ENCODE peak calls at places on chromosomes 3 and 15, in five cellular contexts. One of them, this sample, is unnamed.

GRCh38 chr3:64796597-64796996 is 108.8 kb upstream of the ADAMTS9 start:
- DNase-seq in GM12878: no peak
- DNase-seq in GM12891: no peak
- DNase-seq in K562: no peak
- DNase-seq in H1: no peak
- DNase-seq in this sample: no peak

GRCh38 chr3:9932535-9932842 is 1.1 kb upstream of the CRELD1 start:
- DNase-seq in GM12878: no peak
- DNase-seq in GM12891: no peak
- DNase-seq in K562: no peak
- DNase-seq in H1: no peak
- DNase-seq in this sample: no peak

GRCh38 chr15:94582368-94582767 is 351.0 kb downstream of the MCTP2 start:
- DNase-seq in GM12878: peak
- DNase-seq in GM12891: no peak
- DNase-seq in K562: peak
- DNase-seq in H1: peak
- DNase-seq in this sample: no peak

GRCh38 chr3:25724948-25725645 is 58.1 kb downstream of the NGLY1 start:
- DNase-seq in GM12878: no peak
- DNase-seq in GM12891: no peak
- DNase-seq in K562: no peak
- DNase-seq in H1: no peak
- DNase-seq in this sample: no peak

GRCh38 chr3:183906234-183906921 is 21.7 kb upstream of the PARL start:
- DNase-seq in GM12878: no peak
- DNase-seq in GM12891: no peak
- DNase-seq in K562: no peak
- DNase-seq in H1: no peak
- DNase-seq in this sample: no peak

GRCh38 chr3:149471991-149472390 is 2.5 kb upstream of the TM4SF4 start:
- DNase-seq in GM12878: no peak
- DNase-seq in GM12891: no peak
- DNase-seq in K562: no peak
- DNase-seq in H1: no peak
- DNase-seq in this sample: no peak

GRCh38 chr15:43256341-43256740 is 10.4 kb downstream of the TGM5 start:
- DNase-seq in GM12878: no peak
- DNase-seq in GM12891: no peak
- DNase-seq in K562: no peak
- DNase-seq in H1: no peak
- DNase-seq in this sample: no peak

GRCh38 chr15:34065941-34066340 is 26.9 kb upstream of the AVEN start:
- DNase-seq in GM12878: no peak
- DNase-seq in GM12891: no peak
- DNase-seq in K562: no peak
- DNase-seq in H1: no peak
- DNase-seq in this sample: no peak

GRCh38 chr3:115627180-115628074 is 4.1 kb downstream of the GAP43 start:
- DNase-seq in GM12878: no peak
- DNase-seq in GM12891: no peak
- DNase-seq in K562: no peak
- DNase-seq in H1: no peak
- DNase-seq in this sample: no peak

GRCh38 chr15:82810061-82810862 is 834 bp downstream of the WHAMM start:
- DNase-seq in GM12878: no peak
- DNase-seq in GM12891: no peak
- DNase-seq in K562: peak
- DNase-seq in H1: peak
- DNase-seq in this sample: no peak

GRCh38 chr15:82809308-82810060 is at the start of gene WHAMM:
- DNase-seq in GM12878: peak
- DNase-seq in GM12891: peak
- DNase-seq in K562: peak
- DNase-seq in H1: peak
- DNase-seq in this sample: peak

GRCh38 chr15:82812994-82813393 is 3.6 kb downstream of the WHAMM start:
- DNase-seq in GM12878: no peak
- DNase-seq in GM12891: no peak
- DNase-seq in K562: no peak
- DNase-seq in H1: no peak
- DNase-seq in this sample: no peak

GRCh38 chr15:82808634-82809041 is 790 bp upstream of the WHAMM start:
- DNase-seq in GM12878: no peak
- DNase-seq in GM12891: no peak
- DNase-seq in K562: no peak
- DNase-seq in H1: peak
- DNase-seq in this sample: no peak

GRCh38 chr15:82810863-82811421 is 1.5 kb downstream of the WHAMM start:
- DNase-seq in GM12878: peak
- DNase-seq in GM12891: no peak
- DNase-seq in K562: no peak
- DNase-seq in H1: no peak
- DNase-seq in this sample: no peak
- TF ChIP-seq POLR2AphosphoS5 in GM12878: peak
- TF ChIP-seq POLR2AphosphoS5 in GM12891: no peak
- TF ChIP-seq POLR2AphosphoS5 in K562: no peak
- TF ChIP-seq POLR2AphosphoS5 in H1: no peak
- TF ChIP-seq POLR2AphosphoS5 in this sample: no peak

GRCh38 chr15:59473226-59473625 is 35.2 kb downstream of the FAM81A start:
- DNase-seq in GM12878: no peak
- DNase-seq in GM12891: no peak
- DNase-seq in K562: no peak
- DNase-seq in H1: no peak
- DNase-seq in this sample: no peak
- TF ChIP-seq TAF1 in GM12878: no peak
- TF ChIP-seq TAF1 in GM12891: no peak
- TF ChIP-seq TAF1 in K562: no peak
- TF ChIP-seq TAF1 in H1: no peak
- TF ChIP-seq TAF1 in this sample: no peak

DNA sequence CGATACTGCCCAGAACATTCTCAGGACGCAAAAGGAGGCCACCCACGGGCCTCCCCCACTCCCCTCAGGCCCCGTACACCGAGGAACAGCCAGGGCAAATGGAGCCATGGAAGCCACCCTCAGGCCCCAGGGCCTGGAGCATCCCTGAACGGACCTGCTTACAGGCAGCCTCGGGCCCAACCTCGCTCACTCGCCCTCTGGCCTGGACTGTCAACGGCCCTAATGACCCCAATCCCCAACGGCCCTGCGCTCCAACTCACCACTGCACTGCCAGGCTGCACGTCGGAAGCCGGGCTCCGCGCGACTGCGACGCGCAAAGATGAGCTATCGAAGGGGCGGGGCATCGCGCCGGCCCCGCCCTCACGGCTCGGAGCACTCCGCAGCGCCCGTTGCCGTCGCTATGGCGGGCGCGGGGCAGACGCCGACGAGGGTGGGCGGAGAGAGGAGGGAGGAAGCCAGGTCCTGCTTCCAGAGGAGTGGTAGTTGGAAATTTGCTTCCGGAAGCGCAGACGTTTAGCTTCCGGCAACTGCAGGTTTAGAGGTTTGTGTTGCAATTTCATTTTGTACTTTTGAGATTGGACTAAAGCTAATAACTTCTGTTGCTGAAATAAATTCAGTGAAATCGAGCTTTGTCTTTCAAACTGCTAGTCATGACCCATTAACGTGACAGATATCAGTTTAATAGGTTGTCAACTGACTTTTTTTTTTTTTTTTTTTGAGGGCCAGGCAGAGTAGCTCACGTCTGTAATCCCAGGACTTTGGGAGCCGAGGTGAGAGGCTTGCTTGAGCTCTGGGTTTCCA is at the start of gene SKIC8:
- DNase-seq in GM12878: peak
- DNase-seq in GM12891: peak
- DNase-seq in K562: peak
- DNase-seq in H1: peak
- DNase-seq in this sample: peak
- TF ChIP-seq POLR2A in GM12878: peak
- TF ChIP-seq POLR2A in GM12891: peak
- TF ChIP-seq POLR2A in K562: peak
- TF ChIP-seq POLR2A in H1: peak
- TF ChIP-seq POLR2A in this sample: peak

DNA sequence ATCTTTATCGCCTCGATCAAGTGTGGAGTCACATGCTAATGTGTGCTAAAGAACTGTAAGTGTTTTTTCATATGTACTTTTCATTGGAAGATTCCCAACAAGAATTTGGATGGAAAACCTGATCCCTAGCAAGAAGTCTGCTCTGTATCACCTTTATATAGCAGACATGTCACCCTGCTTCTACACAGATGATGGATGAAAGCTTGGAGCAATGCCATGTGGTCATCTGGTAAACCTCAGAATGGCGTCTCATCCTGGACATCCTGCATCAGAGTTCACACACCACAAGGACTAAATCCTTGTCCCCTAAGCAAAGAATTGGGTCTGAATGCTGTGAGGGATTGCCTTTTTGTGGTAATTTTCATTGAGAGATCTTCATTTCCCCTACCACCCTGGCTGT is 42.1 kb upstream of the CTDSPL start:
- DNase-seq in GM12878: no peak
- DNase-seq in GM12891: no peak
- DNase-seq in K562: no peak
- DNase-seq in H1: no peak
- DNase-seq in this sample: no peak
- TF ChIP-seq POLR2AphosphoS5 in GM12878: no peak
- TF ChIP-seq POLR2AphosphoS5 in GM12891: no peak
- TF ChIP-seq POLR2AphosphoS5 in K562: no peak
- TF ChIP-seq POLR2AphosphoS5 in H1: no peak
- TF ChIP-seq POLR2AphosphoS5 in this sample: no peak

GRCh38 chr15:67927501-67928156 is 87.8 kb upstream of the RNU6-1 start:
- DNase-seq in GM12878: no peak
- DNase-seq in GM12891: no peak
- DNase-seq in K562: no peak
- DNase-seq in H1: no peak
- DNase-seq in this sample: no peak
- TF ChIP-seq TAF1 in GM12878: no peak
- TF ChIP-seq TAF1 in GM12891: no peak
- TF ChIP-seq TAF1 in K562: no peak
- TF ChIP-seq TAF1 in H1: no peak
- TF ChIP-seq TAF1 in this sample: no peak

GRCh38 chr15:72230197-72231065 is 559 bp downstream of the PKM start:
- DNase-seq in GM12878: peak
- DNase-seq in GM12891: peak
- DNase-seq in K562: peak
- DNase-seq in H1: peak
- DNase-seq in this sample: peak
- TF ChIP-seq POLR2A in GM12878: peak
- TF ChIP-seq POLR2A in GM12891: no peak
- TF ChIP-seq POLR2A in K562: peak
- TF ChIP-seq POLR2A in H1: no peak
- TF ChIP-seq POLR2A in this sample: no peak

This sample was measured in GM12892.